ENCODE peak calls at places on chromosomes 2 and 18, in six cellular contexts. One of them, this sample, is unnamed.

GRCh38 chr2:28664120-28664842 is 87.3 kb upstream of the PPP1CB start:
- DNase-seq in H1: no peak
- DNase-seq in transverse colon: peak
- DNase-seq in GM12891: no peak
- DNase-seq in HCT116: no peak
- DNase-seq in suprapubic skin: no peak
- DNase-seq in this sample: no peak

GRCh38 chr2:191821078-191821477 is 25.8 kb downstream of the CAVIN2 start:
- DNase-seq in HCT116: no peak
- DNase-seq in GM12891: no peak
- DNase-seq in H1: no peak
- DNase-seq in suprapubic skin: no peak
- DNase-seq in transverse colon: no peak
- DNase-seq in this sample: no peak

GRCh38 chr2:15642334-15643208 is 50.9 kb downstream of the DDX1 start:
- DNase-seq in H1: no peak
- DNase-seq in HCT116: no peak
- DNase-seq in GM12891: no peak
- DNase-seq in transverse colon: no peak
- DNase-seq in suprapubic skin: no peak
- DNase-seq in this sample: no peak

GRCh38 chr18:64416990-64417389 is 268.1 kb upstream of the LINC00305 start:
- DNase-seq in H1: no peak
- DNase-seq in suprapubic skin: no peak
- DNase-seq in transverse colon: no peak
- DNase-seq in GM12891: no peak
- DNase-seq in HCT116: no peak
- DNase-seq in this sample: no peak

GRCh38 chr2:188976545-188977268 is 2.5 kb downstream of the COL3A1 start:
- DNase-seq in GM12891: no peak
- DNase-seq in H1: no peak
- DNase-seq in HCT116: peak
- DNase-seq in suprapubic skin: no peak
- DNase-seq in transverse colon: no peak
- DNase-seq in this sample: no peak

GRCh38 chr18:35939166-35939565 is 33.3 kb upstream of the RMP24 start:
- DNase-seq in transverse colon: no peak
- DNase-seq in suprapubic skin: no peak
- DNase-seq in GM12891: no peak
- DNase-seq in H1: no peak
- DNase-seq in HCT116: no peak
- DNase-seq in this sample: no peak

GRCh38 chr2:21005111-21005699 is 38.7 kb downstream of the APOB start:
- DNase-seq in HCT116: no peak
- DNase-seq in GM12891: no peak
- DNase-seq in transverse colon: no peak
- DNase-seq in H1: no peak
- DNase-seq in suprapubic skin: no peak
- DNase-seq in this sample: no peak

GRCh38 chr2:66541646-66542045 is 106.7 kb downstream of the MEIS1 start:
- DNase-seq in H1: no peak
- DNase-seq in HCT116: no peak
- DNase-seq in GM12891: no peak
- DNase-seq in transverse colon: no peak
- DNase-seq in suprapubic skin: no peak
- DNase-seq in this sample: no peak

GRCh38 chr18:75350440-75350839 is 77.1 kb downstream of the SMIM21 start:
- DNase-seq in H1: peak
- DNase-seq in GM12891: no peak
- DNase-seq in suprapubic skin: no peak
- DNase-seq in HCT116: no peak
- DNase-seq in transverse colon: peak
- DNase-seq in this sample: no peak

GRCh38 chr2:221505605-221506004 is 66.5 kb downstream of the EPHA4 start:
- DNase-seq in transverse colon: no peak
- DNase-seq in H1: no peak
- DNase-seq in suprapubic skin: no peak
- DNase-seq in GM12891: no peak
- DNase-seq in HCT116: no peak
- DNase-seq in this sample: no peak

GRCh38 chr2:86372641-86373502 is 35.4 kb upstream of the REEP1 start:
- DNase-seq in HCT116: peak
- DNase-seq in suprapubic skin: no peak
- DNase-seq in H1: no peak
- DNase-seq in transverse colon: peak
- DNase-seq in GM12891: no peak
- DNase-seq in this sample: no peak

GRCh38 chr2:71926098-71926466 is 221.6 kb downstream of the CYP26B1 start:
- DNase-seq in suprapubic skin: no peak
- DNase-seq in GM12891: no peak
- DNase-seq in H1: no peak
- DNase-seq in HCT116: no peak
- DNase-seq in transverse colon: peak
- DNase-seq in this sample: no peak

GRCh38 chr18:48636436-48636835 is 97.6 kb downstream of the CTIF start:
- DNase-seq in GM12891: no peak
- DNase-seq in HCT116: no peak
- DNase-seq in H1: no peak
- DNase-seq in transverse colon: no peak
- DNase-seq in suprapubic skin: peak
- DNase-seq in this sample: no peak

GRCh38 chr18:75107196-75107930 is 101.6 kb downstream of the PTGR3 start:
- DNase-seq in transverse colon: no peak
- DNase-seq in GM12891: no peak
- DNase-seq in HCT116: no peak
- DNase-seq in H1: no peak
- DNase-seq in suprapubic skin: no peak
- DNase-seq in this sample: no peak

GRCh38 chr2:74715071-74715791 is 61.2 kb downstream of the SEMA4F start:
- DNase-seq in HCT116: peak
- DNase-seq in transverse colon: peak
- DNase-seq in GM12891: peak
- DNase-seq in suprapubic skin: peak
- DNase-seq in H1: peak
- DNase-seq in this sample: peak

GRCh38 chr2:28233070-28233718 is 159.5 kb upstream of the FOSL2 start:
- DNase-seq in GM12891: no peak
- DNase-seq in transverse colon: no peak
- DNase-seq in HCT116: no peak
- DNase-seq in suprapubic skin: no peak
- DNase-seq in H1: no peak
- DNase-seq in this sample: no peak

GRCh38 chr2:98233941-98234340 is 112.3 kb upstream of the CNGA3 start:
- DNase-seq in HCT116: no peak
- DNase-seq in GM12891: no peak
- DNase-seq in transverse colon: no peak
- DNase-seq in suprapubic skin: no peak
- DNase-seq in H1: no peak
- DNase-seq in this sample: no peak

GRCh38 chr2:202249521-202249850 is 11.1 kb upstream of the SUMO1 start:
- DNase-seq in H1: no peak
- DNase-seq in suprapubic skin: no peak
- DNase-seq in HCT116: no peak
- DNase-seq in transverse colon: no peak
- DNase-seq in GM12891: no peak
- DNase-seq in this sample: no peak

GRCh38 chr2:125654226-125654625 is 1001.7 kb upstream of the GYPC start:
- DNase-seq in H1: no peak
- DNase-seq in suprapubic skin: no peak
- DNase-seq in GM12891: no peak
- DNase-seq in transverse colon: no peak
- DNase-seq in HCT116: no peak
- DNase-seq in this sample: no peak

GRCh38 chr18:21604711-21605110 is 4.2 kb upstream of the ESCO1 start:
- DNase-seq in HCT116: no peak
- DNase-seq in H1: no peak
- DNase-seq in GM12891: no peak
- DNase-seq in transverse colon: no peak
- DNase-seq in suprapubic skin: no peak
- DNase-seq in this sample: no peak

GRCh38 chr2:38690499-38691420 is 24.8 kb downstream of the GALM start:
- DNase-seq in GM12891: no peak
- DNase-seq in suprapubic skin: no peak
- DNase-seq in transverse colon: peak
- DNase-seq in HCT116: peak
- DNase-seq in H1: no peak
- DNase-seq in this sample: no peak
- TF ChIP-seq POLR2AphosphoS5 in GM12891: no peak
- TF ChIP-seq POLR2AphosphoS5 in suprapubic skin: no peak
- TF ChIP-seq POLR2AphosphoS5 in transverse colon: peak
- TF ChIP-seq POLR2AphosphoS5 in HCT116: no peak
- TF ChIP-seq POLR2AphosphoS5 in H1: no peak
- TF ChIP-seq POLR2AphosphoS5 in this sample: no peak

DNA sequence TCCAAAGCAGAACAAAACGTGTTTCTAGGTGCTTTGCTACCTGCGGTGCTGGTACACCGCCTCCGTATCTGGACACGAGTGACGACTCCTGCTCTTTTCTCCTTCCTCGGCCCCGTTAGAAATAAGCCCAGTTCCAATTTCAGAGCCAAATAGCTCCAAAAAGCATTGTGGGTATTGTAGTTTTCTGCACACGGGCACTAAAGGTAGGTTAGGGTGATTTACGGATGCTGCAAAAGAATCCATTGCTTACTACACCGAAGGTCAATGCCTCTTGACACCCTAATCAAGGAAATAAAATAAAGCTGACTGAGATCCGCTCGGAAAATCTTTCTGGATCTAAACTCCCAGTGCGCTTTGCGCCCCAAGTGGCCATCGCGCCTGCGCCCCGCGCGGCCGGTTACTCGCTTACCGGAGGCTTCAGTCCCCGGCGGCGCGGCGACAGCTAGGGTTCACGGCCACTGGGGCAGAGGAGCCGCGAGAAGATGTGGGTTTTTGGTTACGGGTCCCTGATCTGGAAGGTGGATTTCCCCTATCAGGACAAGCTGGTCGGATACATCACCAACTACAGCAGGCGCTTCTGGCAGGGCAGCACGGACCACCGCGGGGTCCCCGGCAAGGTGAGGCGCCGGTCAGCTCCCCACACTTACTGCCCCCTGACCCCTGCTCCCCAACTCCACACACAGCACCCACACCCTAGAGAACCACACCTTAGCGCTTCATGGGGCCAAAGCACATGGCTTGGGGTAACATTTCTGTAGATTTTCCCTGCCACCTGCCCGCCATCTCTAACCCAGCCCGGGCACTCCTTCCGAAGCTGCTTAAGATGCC is at the start of gene CHAC2:
- DNase-seq in transverse colon: peak
- DNase-seq in suprapubic skin: peak
- DNase-seq in HCT116: peak
- DNase-seq in GM12891: peak
- DNase-seq in H1: no peak
- DNase-seq in this sample: peak
- TF ChIP-seq POLR2A in transverse colon: peak
- TF ChIP-seq POLR2A in suprapubic skin: no peak
- TF ChIP-seq POLR2A in HCT116: peak
- TF ChIP-seq POLR2A in GM12891: peak
- TF ChIP-seq POLR2A in H1: peak
- TF ChIP-seq POLR2A in this sample: no peak

GRCh38 chr2:42054657-42055430 is 7.0 kb downstream of the PKDCC start:
- DNase-seq in H1: no peak
- DNase-seq in GM12891: no peak
- DNase-seq in suprapubic skin: no peak
- DNase-seq in transverse colon: peak
- DNase-seq in HCT116: peak
- DNase-seq in this sample: peak

GRCh38 chr2:42059261-42059898 is 11.6 kb downstream of the PKDCC start:
- DNase-seq in HCT116: no peak
- DNase-seq in transverse colon: no peak
- DNase-seq in H1: no peak
- DNase-seq in GM12891: no peak
- DNase-seq in suprapubic skin: no peak
- DNase-seq in this sample: peak

GRCh38 chr2:42055573-42056514 is 8.0 kb downstream of the PKDCC start:
- DNase-seq in GM12891: no peak
- DNase-seq in HCT116: no peak
- DNase-seq in H1: no peak
- DNase-seq in suprapubic skin: no peak
- DNase-seq in transverse colon: peak
- DNase-seq in this sample: peak

GRCh38 chr2:42057902-42058450 is 10.2 kb downstream of the PKDCC start:
- DNase-seq in H1: no peak
- DNase-seq in suprapubic skin: no peak
- DNase-seq in HCT116: no peak
- DNase-seq in transverse colon: no peak
- DNase-seq in GM12891: no peak
- DNase-seq in this sample: peak

DNA sequence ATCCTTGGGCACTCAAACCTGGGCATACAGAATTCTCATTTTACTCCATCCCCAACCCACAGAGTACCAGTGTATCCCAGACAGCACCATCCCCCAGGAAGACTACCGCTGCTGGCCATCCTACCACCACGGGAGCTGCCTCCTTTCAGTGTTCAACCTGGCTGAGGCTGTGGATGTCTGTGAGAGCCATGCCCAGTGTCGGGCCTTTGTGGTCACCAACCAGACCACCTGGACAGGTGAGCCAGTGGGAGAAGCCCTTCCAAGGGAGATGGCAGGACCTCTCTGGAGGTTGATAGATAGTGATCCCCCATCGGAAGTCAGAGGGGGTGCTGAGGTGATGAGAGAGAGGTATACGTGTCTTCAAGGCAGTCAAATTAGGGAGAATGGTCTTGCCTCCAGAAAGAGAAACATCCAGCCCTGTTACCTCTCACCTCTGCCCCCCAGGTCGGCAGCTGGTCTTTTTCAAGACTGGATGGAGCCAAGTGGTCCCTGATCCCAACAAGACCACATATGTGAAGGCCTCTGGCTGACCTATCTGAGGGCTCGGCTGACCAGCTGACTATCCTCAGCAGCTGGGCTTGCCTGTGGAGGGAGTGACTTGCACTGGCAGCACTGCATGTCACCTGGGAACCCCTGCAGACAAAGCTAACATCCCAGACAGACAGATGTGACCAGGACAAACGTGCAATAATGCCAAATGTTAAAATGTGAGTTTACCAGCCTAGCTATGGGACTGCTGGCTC is 9.5 kb downstream of the PKDCC start:
- DNase-seq in suprapubic skin: no peak
- DNase-seq in H1: no peak
- DNase-seq in transverse colon: no peak
- DNase-seq in GM12891: no peak
- DNase-seq in HCT116: no peak
- DNase-seq in this sample: peak
- TF ChIP-seq POLR2AphosphoS5 in suprapubic skin: no peak
- TF ChIP-seq POLR2AphosphoS5 in H1: no peak
- TF ChIP-seq POLR2AphosphoS5 in transverse colon: no peak
- TF ChIP-seq POLR2AphosphoS5 in GM12891: no peak
- TF ChIP-seq POLR2AphosphoS5 in HCT116: no peak
- TF ChIP-seq POLR2AphosphoS5 in this sample: no peak

DNA sequence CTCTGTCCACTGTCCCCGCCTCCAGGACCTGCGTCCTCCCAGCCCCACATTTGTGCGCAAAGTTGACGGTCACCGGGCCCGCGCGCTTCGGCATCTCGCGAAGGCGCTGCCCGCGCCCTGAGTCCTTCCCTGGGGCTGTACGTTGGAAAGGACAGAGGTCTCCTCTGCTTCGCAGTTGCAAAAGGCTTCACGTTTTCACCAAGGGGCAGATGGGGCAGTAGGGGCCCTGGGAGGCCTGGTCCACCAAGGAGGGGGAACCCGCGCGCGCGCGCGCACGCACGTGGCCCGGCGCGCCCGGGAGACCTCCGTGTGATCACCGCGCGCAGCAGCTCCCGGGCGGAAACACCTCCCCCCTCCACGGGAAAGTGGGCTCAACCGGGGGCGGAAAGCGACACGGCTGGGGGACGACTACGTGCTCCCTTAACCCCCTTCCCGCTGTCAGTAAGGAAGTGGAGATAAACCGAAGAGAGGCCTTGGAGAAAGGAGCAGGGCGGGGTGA is 21.9 kb downstream of the TEX44 start:
- DNase-seq in suprapubic skin: no peak
- DNase-seq in GM12891: peak
- DNase-seq in transverse colon: no peak
- DNase-seq in H1: no peak
- DNase-seq in HCT116: no peak
- DNase-seq in this sample: peak
- TF ChIP-seq POLR2A in suprapubic skin: no peak
- TF ChIP-seq POLR2A in GM12891: peak
- TF ChIP-seq POLR2A in transverse colon: peak
- TF ChIP-seq POLR2A in H1: no peak
- TF ChIP-seq POLR2A in HCT116: no peak
- TF ChIP-seq POLR2A in this sample: no peak

This sample was measured in spleen.